ENCODE peak calls at places on chromosomes 2 and 18, in eight cellular contexts. D is fibroblast of pulmonary artery, E is retinal pigment epithelial cell, X is fibroblast of lung, R is mammary epithelial cell, B is K562, L is HCT116, V is sigmoid colon. H is an unnamed sample.

GRCh38 chr2:235005603-235006259 is 53.9 kb downstream of the SH3BP4 start:
- DNase-seq in D (peak), E (no peak), X (no peak), R (no peak), B (no peak), L (no peak), V (no peak), H (peak)

GRCh38 chr2:22002066-22002465 is 878.3 kb downstream of the TDRD15 start:
- DNase-seq in D (peak), E (no peak), X (no peak), R (no peak), B (no peak), L (no peak), V (no peak), H (peak)

GRCh38 chr2:149080964-149081363 is 42.5 kb downstream of the LYPD6B start:
- DNase-seq in D (no peak), E (no peak), X (no peak), R (no peak), B (no peak), L (no peak), V (no peak), H (no peak)

GRCh38 chr2:187552959-187553681 is 1.1 kb downstream of the TFPI start:
- DNase-seq in D (peak), E (no peak), X (peak), R (peak), B (peak), L (no peak), V (no peak), H (peak)

GRCh38 chr2:190382851-190383250 is 25.3 kb upstream of the MFSD6 start:
- DNase-seq in D (peak), E (no peak), X (peak), R (peak), B (peak), L (peak), V (no peak), H (peak)

GRCh38 chr18:44290366-44290855 is 390.3 kb upstream of the SETBP1 start:
- DNase-seq in D (no peak), E (no peak), X (no peak), R (peak), B (no peak), L (no peak), V (no peak), H (no peak)

GRCh38 chr18:28134774-28135173 is 42.2 kb downstream of the CDH2 start:
- DNase-seq in D (no peak), E (no peak), X (no peak), R (no peak), B (no peak), L (no peak), V (no peak), H (no peak)

GRCh38 chr18:8116346-8117007 is 492.8 kb upstream of the RAB12 start:
- DNase-seq in D (peak), E (no peak), X (peak), R (peak), B (peak), L (peak), V (no peak), H (peak)

GRCh38 chr2:138486347-138487198 is 15.0 kb upstream of the SPOPL start:
- DNase-seq in D (no peak), E (no peak), X (no peak), R (no peak), B (no peak), L (no peak), V (no peak), H (peak)

GRCh38 chr2:72198532-72199241 is 51.0 kb upstream of the CYP26B1 start:
- DNase-seq in D (peak), E (no peak), X (peak), R (peak), B (no peak), L (no peak), V (no peak), H (peak)

GRCh38 chr2:106983305-106983704 is 97.3 kb upstream of the ST6GAL2 start:
- DNase-seq in D (no peak), E (no peak), X (no peak), R (no peak), B (no peak), L (no peak), V (no peak), H (peak)

GRCh38 chr18:40676676-40677075 is 1278.4 kb upstream of the PIK3C3 start:
- DNase-seq in D (no peak), E (no peak), X (no peak), R (peak), B (no peak), L (no peak), V (no peak), H (peak)

GRCh38 chr2:140359056-140359771 is 1579.0 kb upstream of the NXPH2 start:
- DNase-seq in D (peak), E (no peak), X (peak), R (no peak), B (no peak), L (no peak), V (no peak), H (peak)

GRCh38 chr2:80687524-80687923 is 383.0 kb upstream of the LRRTM1 start:
- DNase-seq in D (no peak), E (no peak), X (no peak), R (no peak), B (no peak), L (no peak), V (no peak), H (no peak)

GRCh38 chr18:2050702-2051201 is 520.6 kb downstream of the METTL4 start:
- DNase-seq in D (peak), E (no peak), X (no peak), R (peak), B (no peak), L (peak), V (no peak), H (no peak)

GRCh38 chr2:168687314-168687713 is 115.1 kb upstream of the NOSTRIN start:
- DNase-seq in D (peak), E (no peak), X (peak), R (no peak), B (no peak), L (no peak), V (no peak), H (peak)

GRCh38 chr18:78725426-78725825 is 254.2 kb upstream of the SALL3 start:
- DNase-seq in D (no peak), E (no peak), X (no peak), R (no peak), B (no peak), L (no peak), V (peak), H (no peak)

GRCh38 chr2:238947920-238948710 is 100.2 kb downstream of the TWIST2 start:
- DNase-seq in D (peak), E (no peak), X (peak), R (peak), B (no peak), L (peak), V (peak), H (peak)

GRCh38 chr2:177482195-177482594 is 89.6 kb downstream of the AGPS start:
- DNase-seq in D (no peak), E (no peak), X (no peak), R (no peak), B (no peak), L (no peak), V (no peak), H (no peak)

GRCh38 chr18:75218064-75218463 is 7.5 kb downstream of the TSHZ1 start:
- DNase-seq in D (no peak), E (no peak), X (no peak), R (no peak), B (no peak), L (no peak), V (no peak), H (no peak)

GRCh38 chr2:109062558-109063325 is 66.3 kb upstream of the SH3RF3 start:
- DNase-seq in D (no peak), E (no peak), X (no peak), R (no peak), B (no peak), L (no peak), V (no peak), H (peak)

GRCh38 chr2:133755515-133756311 is 187.4 kb upstream of the NCKAP5 start:
- DNase-seq in D (peak), E (peak), X (peak), R (no peak), B (no peak), L (no peak), V (peak), H (peak)

GRCh38 chr2:86037141-86037794 is 68.4 kb downstream of the POLR1A start:
- DNase-seq in D (peak), E (no peak), X (peak), R (peak), B (no peak), L (no peak), V (peak), H (peak)

GRCh38 chr2:10493636-10494281 is 45.6 kb upstream of the ODC1 start:
- DNase-seq in D (peak), E (no peak), X (peak), R (peak), B (no peak), L (no peak), V (no peak), H (peak)

GRCh38 chr2:177296047-177296446 is 31.5 kb upstream of the NFE2L2 start:
- DNase-seq in D (peak), E (no peak), X (peak), R (peak), B (no peak), L (peak), V (no peak), H (peak)

GRCh38 chr2:230693411-230693810 is 19.2 kb upstream of the CAB39 start:
- DNase-seq in D (no peak), E (no peak), X (no peak), R (no peak), B (no peak), L (no peak), V (no peak), H (no peak)
- TF ChIP-seq CTCF in D (no peak), E (no peak), X (no peak), R (no peak), B (no peak), L (no peak), V (no peak), H (no peak)

DNA sequence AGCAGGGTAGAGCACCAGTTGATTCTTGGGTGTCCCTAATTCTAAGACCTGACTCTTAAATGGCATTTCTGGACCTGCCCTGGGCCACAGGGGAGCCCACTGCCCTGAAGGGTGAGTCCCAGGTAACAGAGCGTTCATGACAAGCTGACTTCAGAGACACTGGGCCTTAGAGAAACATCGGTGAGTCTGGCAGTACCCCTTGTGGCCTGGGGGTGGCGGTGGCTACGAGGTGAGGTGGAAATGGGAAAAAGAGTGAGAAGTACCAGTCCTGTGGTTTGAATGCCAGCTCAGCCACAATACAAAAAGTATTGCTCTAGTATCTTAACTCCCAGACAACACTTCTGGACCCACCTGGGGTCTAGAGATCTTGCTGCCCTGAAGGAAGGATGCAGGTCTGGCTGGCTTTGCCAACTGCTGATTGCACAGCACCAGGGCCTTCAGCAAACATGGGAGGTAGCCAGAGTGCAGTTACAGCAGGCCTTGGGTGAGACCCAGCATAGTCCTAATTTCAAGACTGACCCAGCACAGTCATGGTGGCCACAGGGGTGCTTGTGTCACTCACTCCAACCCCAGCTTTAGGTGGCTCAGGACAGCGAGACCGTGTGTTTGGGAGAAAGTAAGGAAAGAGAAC is 44.5 kb downstream of the USP34 start:
- DNase-seq in D (peak), E (no peak), X (peak), R (peak), B (peak), L (peak), V (no peak), H (peak)
- H3K4me3 ChIP-seq in D (no peak), E (no peak), X (no peak), R (no peak), B (no peak), L (no peak), V (no peak), H (no peak)

GRCh38 chr2:65799455-65799854 is 367.1 kb upstream of the SPRED2 start:
- DNase-seq in D (no peak), E (no peak), X (no peak), R (no peak), B (no peak), L (no peak), V (no peak), H (no peak)

GRCh38 chr2:65796259-65796658 is 363.9 kb upstream of the SPRED2 start:
- DNase-seq in D (no peak), E (no peak), X (no peak), R (no peak), B (no peak), L (no peak), V (no peak), H (no peak)

GRCh38 chr2:65802298-65802942 is 370.0 kb upstream of the SPRED2 start:
- DNase-seq in D (no peak), E (no peak), X (no peak), R (no peak), B (no peak), L (no peak), V (no peak), H (no peak)

GRCh38 chr2:65804777-65805176 is 372.4 kb upstream of the SPRED2 start:
- DNase-seq in D (no peak), E (no peak), X (no peak), R (no peak), B (no peak), L (no peak), V (no peak), H (no peak)

DNA sequence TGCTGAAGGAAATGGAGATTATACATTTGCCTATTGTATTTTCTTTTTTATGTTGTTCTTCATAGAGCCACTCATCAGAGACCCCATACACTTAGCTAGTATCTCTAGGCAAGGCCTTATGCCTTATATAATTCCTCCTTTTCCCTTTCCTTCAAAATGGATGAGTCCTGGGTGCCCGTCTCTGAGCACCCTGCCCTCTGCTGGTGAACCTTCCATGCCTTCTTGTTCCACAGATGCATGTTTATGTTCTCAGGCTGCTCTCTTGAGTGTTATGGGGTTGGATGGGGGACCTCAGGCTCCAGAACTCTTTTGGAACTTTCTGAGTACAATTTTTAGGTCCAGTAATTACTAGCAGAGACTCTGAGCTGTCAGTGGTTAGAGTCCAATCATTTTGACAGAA is 368.6 kb upstream of the SPRED2 start:
- DNase-seq in D (peak), E (no peak), X (peak), R (peak), B (no peak), L (peak), V (no peak), H (peak)
- TF ChIP-seq CTCF in D (peak), E (peak), X (peak), R (peak), B (peak), L (peak), V (no peak), H (peak)

DNA sequence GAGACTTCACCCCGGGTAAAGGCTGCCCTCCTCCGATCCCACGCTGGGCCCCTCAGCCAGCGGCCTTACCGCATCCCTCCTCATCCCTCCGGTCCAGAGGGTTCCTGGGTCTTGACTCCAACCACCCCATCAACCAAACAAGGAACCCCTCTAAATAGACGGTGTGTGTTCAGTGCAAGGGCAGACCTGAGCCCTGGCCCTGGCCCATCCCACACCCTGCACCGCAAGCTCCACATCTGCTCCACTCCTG is 1.8 kb downstream of the KIF1A start:
- DNase-seq in D (no peak), E (no peak), X (no peak), R (no peak), B (no peak), L (no peak), V (no peak), H (no peak)
- H3K4me3 ChIP-seq in D (no peak), E (peak), X (no peak), R (no peak), B (no peak), L (no peak), V (no peak), H (no peak)

GRCh38 chr2:127640082-127641072 is 5.6 kb upstream of the GPR17 start:
- DNase-seq in D (no peak), E (no peak), X (no peak), R (no peak), B (peak), L (no peak), V (no peak), H (no peak)
- TF ChIP-seq CTCF in D (no peak), E (peak), X (no peak), R (no peak), B (no peak), L (peak), V (peak), H (peak)

GRCh38 chr18:14784133-14784532 is 36.2 kb downstream of the ANKRD30B start:
- DNase-seq in D (no peak), E (no peak), X (no peak), R (no peak), B (no peak), L (no peak), V (no peak), H (no peak)
- H3K4me3 ChIP-seq in D (no peak), E (no peak), X (no peak), R (no peak), B (no peak), L (no peak), V (no peak), H (no peak)

GRCh38 chr2:25165992-25166618 is 2.3 kb downstream of the POMC start:
- DNase-seq in D (no peak), E (no peak), X (no peak), R (no peak), B (no peak), L (peak), V (peak), H (no peak)
- TF ChIP-seq CTCF in D (no peak), E (peak), X (peak), R (peak), B (peak), L (peak), V (no peak), H (no peak)

GRCh38 chr2:46073540-46074018 is 223.6 kb upstream of the EPAS1 start:
- DNase-seq in D (peak), E (peak), X (peak), R (peak), B (no peak), L (peak), V (peak), H (peak)
- H3K4me3 ChIP-seq in D (peak), E (peak), X (no peak), R (no peak), B (no peak), L (peak), V (no peak), H (no peak)

GRCh38 chr2:143579456-143579855 is 450.2 kb downstream of the ARHGAP15 start:
- DNase-seq in D (no peak), E (no peak), X (no peak), R (no peak), B (no peak), L (no peak), V (no peak), H (no peak)

GRCh38 chr2:143577489-143577888 is 448.3 kb downstream of the ARHGAP15 start:
- DNase-seq in D (no peak), E (no peak), X (no peak), R (no peak), B (no peak), L (no peak), V (no peak), H (no peak)

GRCh38 chr2:143572421-143572820 is 443.2 kb downstream of the ARHGAP15 start:
- DNase-seq in D (no peak), E (no peak), X (no peak), R (peak), B (no peak), L (no peak), V (no peak), H (no peak)

GRCh38 chr2:143574069-143574468 is 444.9 kb downstream of the ARHGAP15 start:
- DNase-seq in D (no peak), E (no peak), X (no peak), R (no peak), B (no peak), L (no peak), V (no peak), H (peak)

GRCh38 chr2:143575340-143575739 is 446.1 kb downstream of the ARHGAP15 start:
- DNase-seq in D (peak), E (no peak), X (peak), R (no peak), B (no peak), L (peak), V (no peak), H (peak)
- TF ChIP-seq CTCF in D (peak), E (peak), X (peak), R (peak), B (peak), L (peak), V (no peak), H (peak)

GRCh38 chr2:7057865-7058400 is 140.7 kb downstream of the RNF144A start:
- DNase-seq in D (no peak), E (no peak), X (no peak), R (no peak), B (no peak), L (no peak), V (no peak), H (no peak)
- H3K4me3 ChIP-seq in D (no peak), E (no peak), X (no peak), R (no peak), B (no peak), L (no peak), V (no peak), H (no peak)